ENCODE peak calls at places on chromosomes 1 and 21, in eight cellular contexts. One of them, this sample, is unnamed.

GRCh38 chr1:41442697-41443251 is 41.7 kb downstream of the EDN2 start:
- DNase-seq in A549: no peak
- DNase-seq in mesothelial cell of epicardium: no peak
- DNase-seq in stimulated activated CD8-positive, alpha-beta memory T cell treated with anti-CD3 and anti-CD28 coated beads, Interleukin-7, amount 100 ng/mL, for 24 hours: no peak
- DNase-seq in SK-MEL-5: no peak
- DNase-seq in Right ventricle myocardium superior: no peak
- DNase-seq in RWPE1: no peak
- DNase-seq in activated T-cell treated with anti-CD3 and anti-CD28 coated beads for 1 hour: no peak
- DNase-seq in this sample: no peak

GRCh38 chr1:2111674-2112035 is 61.4 kb downstream of the PRKCZ start:
- DNase-seq in A549: no peak
- DNase-seq in stimulated activated CD8-positive, alpha-beta memory T cell treated with anti-CD3 and anti-CD28 coated beads, Interleukin-7, amount 100 ng/mL, for 24 hours: no peak
- DNase-seq in SK-MEL-5: no peak
- DNase-seq in RWPE1: no peak
- DNase-seq in Right ventricle myocardium superior: peak; percentile 34
- DNase-seq in mesothelial cell of epicardium: no peak
- DNase-seq in activated T-cell treated with anti-CD3 and anti-CD28 coated beads for 1 hour: no peak
- DNase-seq in this sample: no peak

GRCh38 chr1:172269084-172269483 is 151.4 kb upstream of the C1orf105 start:
- DNase-seq in stimulated activated CD8-positive, alpha-beta memory T cell treated with anti-CD3 and anti-CD28 coated beads, Interleukin-7, amount 100 ng/mL, for 24 hours: no peak
- DNase-seq in SK-MEL-5: no peak
- DNase-seq in Right ventricle myocardium superior: no peak
- DNase-seq in activated T-cell treated with anti-CD3 and anti-CD28 coated beads for 1 hour: no peak
- DNase-seq in RWPE1: no peak
- DNase-seq in A549: peak; percentile 32
- DNase-seq in mesothelial cell of epicardium: no peak
- DNase-seq in this sample: no peak

GRCh38 chr1:216723274-216723780 is at the start of gene ESRRG:
- DNase-seq in Right ventricle myocardium superior: peak; percentile 80
- DNase-seq in stimulated activated CD8-positive, alpha-beta memory T cell treated with anti-CD3 and anti-CD28 coated beads, Interleukin-7, amount 100 ng/mL, for 24 hours: no peak
- DNase-seq in SK-MEL-5: peak; percentile 56
- DNase-seq in RWPE1: peak; percentile 5
- DNase-seq in activated T-cell treated with anti-CD3 and anti-CD28 coated beads for 1 hour: no peak
- DNase-seq in A549: no peak
- DNase-seq in mesothelial cell of epicardium: peak; percentile 58
- DNase-seq in this sample: peak; percentile 43

GRCh38 chr1:114340906-114341698 is 169.9 kb downstream of the TRIM33 start:
- DNase-seq in stimulated activated CD8-positive, alpha-beta memory T cell treated with anti-CD3 and anti-CD28 coated beads, Interleukin-7, amount 100 ng/mL, for 24 hours: no peak
- DNase-seq in activated T-cell treated with anti-CD3 and anti-CD28 coated beads for 1 hour: no peak
- DNase-seq in Right ventricle myocardium superior: no peak
- DNase-seq in RWPE1: no peak
- DNase-seq in mesothelial cell of epicardium: no peak
- DNase-seq in A549: no peak
- DNase-seq in SK-MEL-5: no peak
- DNase-seq in this sample: no peak

GRCh38 chr1:193462629-193463320 is 276.4 kb upstream of the B3GALT2 start:
- DNase-seq in stimulated activated CD8-positive, alpha-beta memory T cell treated with anti-CD3 and anti-CD28 coated beads, Interleukin-7, amount 100 ng/mL, for 24 hours: no peak
- DNase-seq in mesothelial cell of epicardium: no peak
- DNase-seq in Right ventricle myocardium superior: no peak
- DNase-seq in A549: no peak
- DNase-seq in RWPE1: no peak
- DNase-seq in activated T-cell treated with anti-CD3 and anti-CD28 coated beads for 1 hour: no peak
- DNase-seq in SK-MEL-5: peak; percentile 44
- DNase-seq in this sample: peak; percentile 74

GRCh38 chr1:70043806-70044205 is 161.6 kb downstream of the LRRC40 start:
- DNase-seq in mesothelial cell of epicardium: no peak
- DNase-seq in activated T-cell treated with anti-CD3 and anti-CD28 coated beads for 1 hour: no peak
- DNase-seq in A549: peak; percentile 0
- DNase-seq in Right ventricle myocardium superior: no peak
- DNase-seq in stimulated activated CD8-positive, alpha-beta memory T cell treated with anti-CD3 and anti-CD28 coated beads, Interleukin-7, amount 100 ng/mL, for 24 hours: no peak
- DNase-seq in SK-MEL-5: no peak
- DNase-seq in RWPE1: peak; percentile 26
- DNase-seq in this sample: peak; percentile 56

GRCh38 chr1:174074757-174075156 is 52.6 kb upstream of the RC3H1 start:
- DNase-seq in Right ventricle myocardium superior: no peak
- DNase-seq in RWPE1: peak; percentile 16
- DNase-seq in SK-MEL-5: peak; percentile 63
- DNase-seq in stimulated activated CD8-positive, alpha-beta memory T cell treated with anti-CD3 and anti-CD28 coated beads, Interleukin-7, amount 100 ng/mL, for 24 hours: no peak
- DNase-seq in mesothelial cell of epicardium: no peak
- DNase-seq in activated T-cell treated with anti-CD3 and anti-CD28 coated beads for 1 hour: no peak
- DNase-seq in A549: peak; percentile 38
- DNase-seq in this sample: peak; percentile 44

GRCh38 chr1:236930503-236930902 is 73.7 kb downstream of the MT1HL1 start:
- DNase-seq in mesothelial cell of epicardium: no peak
- DNase-seq in SK-MEL-5: no peak
- DNase-seq in A549: no peak
- DNase-seq in RWPE1: no peak
- DNase-seq in activated T-cell treated with anti-CD3 and anti-CD28 coated beads for 1 hour: no peak
- DNase-seq in stimulated activated CD8-positive, alpha-beta memory T cell treated with anti-CD3 and anti-CD28 coated beads, Interleukin-7, amount 100 ng/mL, for 24 hours: no peak
- DNase-seq in Right ventricle myocardium superior: no peak
- DNase-seq in this sample: no peak

GRCh38 chr21:31346256-31346821 is 2.3 kb upstream of the TIAM1 start:
- DNase-seq in RWPE1: no peak
- DNase-seq in SK-MEL-5: no peak
- DNase-seq in activated T-cell treated with anti-CD3 and anti-CD28 coated beads for 1 hour: no peak
- DNase-seq in mesothelial cell of epicardium: no peak
- DNase-seq in stimulated activated CD8-positive, alpha-beta memory T cell treated with anti-CD3 and anti-CD28 coated beads, Interleukin-7, amount 100 ng/mL, for 24 hours: no peak
- DNase-seq in A549: no peak
- DNase-seq in Right ventricle myocardium superior: no peak
- DNase-seq in this sample: peak; percentile 9

GRCh38 chr1:62688687-62689085 is 500 bp upstream of the DOCK7 start:
- DNase-seq in mesothelial cell of epicardium: no peak
- DNase-seq in SK-MEL-5: no peak
- DNase-seq in activated T-cell treated with anti-CD3 and anti-CD28 coated beads for 1 hour: no peak
- DNase-seq in stimulated activated CD8-positive, alpha-beta memory T cell treated with anti-CD3 and anti-CD28 coated beads, Interleukin-7, amount 100 ng/mL, for 24 hours: no peak
- DNase-seq in A549: no peak
- DNase-seq in Right ventricle myocardium superior: no peak
- DNase-seq in RWPE1: no peak
- DNase-seq in this sample: no peak

GRCh38 chr1:51924455-51924854 is 45.9 kb upstream of the NRDC start:
- DNase-seq in activated T-cell treated with anti-CD3 and anti-CD28 coated beads for 1 hour: no peak
- DNase-seq in mesothelial cell of epicardium: no peak
- DNase-seq in stimulated activated CD8-positive, alpha-beta memory T cell treated with anti-CD3 and anti-CD28 coated beads, Interleukin-7, amount 100 ng/mL, for 24 hours: peak; percentile 4
- DNase-seq in RWPE1: no peak
- DNase-seq in A549: no peak
- DNase-seq in SK-MEL-5: no peak
- DNase-seq in Right ventricle myocardium superior: no peak
- DNase-seq in this sample: no peak

GRCh38 chr1:160267284-160267991 is 5.1 kb upstream of the DCAF8 start:
- DNase-seq in Right ventricle myocardium superior: no peak
- DNase-seq in stimulated activated CD8-positive, alpha-beta memory T cell treated with anti-CD3 and anti-CD28 coated beads, Interleukin-7, amount 100 ng/mL, for 24 hours: no peak
- DNase-seq in activated T-cell treated with anti-CD3 and anti-CD28 coated beads for 1 hour: no peak
- DNase-seq in SK-MEL-5: no peak
- DNase-seq in A549: no peak
- DNase-seq in RWPE1: no peak
- DNase-seq in mesothelial cell of epicardium: no peak
- DNase-seq in this sample: no peak

GRCh38 chr1:54623216-54624007 is at the start of gene FAM151A:
- DNase-seq in A549: no peak
- DNase-seq in Right ventricle myocardium superior: peak; percentile 65
- DNase-seq in mesothelial cell of epicardium: no peak
- DNase-seq in SK-MEL-5: no peak
- DNase-seq in activated T-cell treated with anti-CD3 and anti-CD28 coated beads for 1 hour: no peak
- DNase-seq in stimulated activated CD8-positive, alpha-beta memory T cell treated with anti-CD3 and anti-CD28 coated beads, Interleukin-7, amount 100 ng/mL, for 24 hours: no peak
- DNase-seq in RWPE1: no peak
- DNase-seq in this sample: no peak

GRCh38 chr1:243977104-243977503 is 74.0 kb upstream of the ZBTB18 start:
- DNase-seq in activated T-cell treated with anti-CD3 and anti-CD28 coated beads for 1 hour: no peak
- DNase-seq in A549: no peak
- DNase-seq in mesothelial cell of epicardium: no peak
- DNase-seq in stimulated activated CD8-positive, alpha-beta memory T cell treated with anti-CD3 and anti-CD28 coated beads, Interleukin-7, amount 100 ng/mL, for 24 hours: no peak
- DNase-seq in SK-MEL-5: no peak
- DNase-seq in Right ventricle myocardium superior: no peak
- DNase-seq in RWPE1: no peak
- DNase-seq in this sample: no peak

GRCh38 chr1:210098376-210098775 is 134.2 kb upstream of the SERTAD4 start:
- DNase-seq in stimulated activated CD8-positive, alpha-beta memory T cell treated with anti-CD3 and anti-CD28 coated beads, Interleukin-7, amount 100 ng/mL, for 24 hours: no peak
- DNase-seq in A549: no peak
- DNase-seq in SK-MEL-5: no peak
- DNase-seq in RWPE1: no peak
- DNase-seq in mesothelial cell of epicardium: no peak
- DNase-seq in Right ventricle myocardium superior: no peak
- DNase-seq in activated T-cell treated with anti-CD3 and anti-CD28 coated beads for 1 hour: no peak
- DNase-seq in this sample: no peak

GRCh38 chr1:2052756-2053155 is 2.5 kb downstream of the PRKCZ start:
- DNase-seq in SK-MEL-5: no peak
- DNase-seq in activated T-cell treated with anti-CD3 and anti-CD28 coated beads for 1 hour: no peak
- DNase-seq in Right ventricle myocardium superior: no peak
- DNase-seq in stimulated activated CD8-positive, alpha-beta memory T cell treated with anti-CD3 and anti-CD28 coated beads, Interleukin-7, amount 100 ng/mL, for 24 hours: no peak
- DNase-seq in mesothelial cell of epicardium: no peak
- DNase-seq in A549: no peak
- DNase-seq in RWPE1: no peak
- DNase-seq in this sample: no peak

GRCh38 chr1:43274804-43275180 is 5.0 kb downstream of the TMEM125 start:
- DNase-seq in RWPE1: no peak
- DNase-seq in mesothelial cell of epicardium: no peak
- DNase-seq in SK-MEL-5: no peak
- DNase-seq in Right ventricle myocardium superior: no peak
- DNase-seq in A549: no peak
- DNase-seq in stimulated activated CD8-positive, alpha-beta memory T cell treated with anti-CD3 and anti-CD28 coated beads, Interleukin-7, amount 100 ng/mL, for 24 hours: no peak
- DNase-seq in activated T-cell treated with anti-CD3 and anti-CD28 coated beads for 1 hour: no peak
- DNase-seq in this sample: no peak

GRCh38 chr1:16187748-16188401 is 24.6 kb downstream of the ARHGEF19 start:
- DNase-seq in Right ventricle myocardium superior: peak; percentile 89
- DNase-seq in RWPE1: peak; percentile 77
- DNase-seq in mesothelial cell of epicardium: peak; percentile 71
- DNase-seq in SK-MEL-5: peak; percentile 67
- DNase-seq in A549: peak; percentile 78
- DNase-seq in stimulated activated CD8-positive, alpha-beta memory T cell treated with anti-CD3 and anti-CD28 coated beads, Interleukin-7, amount 100 ng/mL, for 24 hours: peak; percentile 56
- DNase-seq in activated T-cell treated with anti-CD3 and anti-CD28 coated beads for 1 hour: peak; percentile 73
- DNase-seq in this sample: peak; percentile 83

GRCh38 chr1:211603191-211603701 is 24.3 kb upstream of the SLC30A1 start:
- DNase-seq in A549: no peak
- DNase-seq in Right ventricle myocardium superior: no peak
- DNase-seq in RWPE1: peak; percentile 60
- DNase-seq in stimulated activated CD8-positive, alpha-beta memory T cell treated with anti-CD3 and anti-CD28 coated beads, Interleukin-7, amount 100 ng/mL, for 24 hours: no peak
- DNase-seq in activated T-cell treated with anti-CD3 and anti-CD28 coated beads for 1 hour: no peak
- DNase-seq in SK-MEL-5: no peak
- DNase-seq in mesothelial cell of epicardium: no peak
- DNase-seq in this sample: no peak

GRCh38 chr21:15679630-15680029 is 50.2 kb upstream of the USP25 start:
- DNase-seq in A549: no peak
- DNase-seq in activated T-cell treated with anti-CD3 and anti-CD28 coated beads for 1 hour: no peak
- DNase-seq in mesothelial cell of epicardium: no peak
- DNase-seq in RWPE1: no peak
- DNase-seq in Right ventricle myocardium superior: no peak
- DNase-seq in SK-MEL-5: no peak
- DNase-seq in stimulated activated CD8-positive, alpha-beta memory T cell treated with anti-CD3 and anti-CD28 coated beads, Interleukin-7, amount 100 ng/mL, for 24 hours: no peak
- DNase-seq in this sample: peak; percentile 12

GRCh38 chr1:58802640-58803476 is 19.0 kb upstream of the JUN start:
- DNase-seq in Right ventricle myocardium superior: no peak
- DNase-seq in RWPE1: no peak
- DNase-seq in A549: no peak
- DNase-seq in mesothelial cell of epicardium: no peak
- DNase-seq in stimulated activated CD8-positive, alpha-beta memory T cell treated with anti-CD3 and anti-CD28 coated beads, Interleukin-7, amount 100 ng/mL, for 24 hours: no peak
- DNase-seq in activated T-cell treated with anti-CD3 and anti-CD28 coated beads for 1 hour: no peak
- DNase-seq in SK-MEL-5: no peak
- DNase-seq in this sample: no peak

This sample was measured in A673.